ENCODE peak calls at places on chromosomes 6 and 20, in eight cellular contexts. X is activated naive CD4-positive, alpha-beta T cell; Z is HS-5; S is mesendoderm; B is aorta; F is Kasumi-1; C is M059J; I is BE2C. V is an unnamed sample.

GRCh38 chr6:8414844-8415243 is 20.5 kb downstream of the SLC35B3 start:
- DNase-seq in B (no peak), Z (no peak), X (no peak), C (no peak), S (no peak), F (no peak), I (no peak), V (no peak)

GRCh38 chr6:157769776-157770430 is 53.1 kb upstream of the SNX9 start:
- DNase-seq in S (no peak), Z (no peak), X (no peak), F (no peak), I (no peak), C (no peak), B (no peak), V (no peak)

GRCh38 chr20:63471719-63472158 is 716 bp downstream of the KCNQ2 start:
- DNase-seq in S (peak; percentile 26), I (no peak), F (no peak), Z (no peak), X (no peak), C (no peak), B (no peak), V (no peak)

GRCh38 chr6:167345960-167346359 is 21.1 kb downstream of the TTLL2 start:
- DNase-seq in X (no peak), Z (no peak), S (no peak), F (no peak), I (no peak), C (no peak), B (no peak), V (no peak)

GRCh38 chr6:7421066-7421465 is 31.5 kb downstream of the RIOK1 start:
- DNase-seq in I (no peak), B (no peak), X (no peak), S (no peak), F (no peak), Z (no peak), C (no peak), V (no peak)

GRCh38 chr6:20302702-20303251 is 90.5 kb upstream of the MBOAT1 start:
- DNase-seq in X (no peak), I (no peak), F (no peak), C (peak; percentile 65), Z (peak; percentile 22), B (no peak), S (peak; percentile 84), V (no peak)

GRCh38 chr6:14207493-14207892 is 89.9 kb downstream of the CD83 start:
- DNase-seq in B (no peak), S (no peak), X (no peak), Z (no peak), C (peak; percentile 68), I (no peak), F (no peak), V (no peak)

GRCh38 chr6:72418495-72418894 is 203.4 kb upstream of the KCNQ5 start:
- DNase-seq in C (peak; percentile 76), B (no peak), F (no peak), X (no peak), Z (peak; percentile 60), S (peak; percentile 6), I (no peak), V (no peak)

GRCh38 chr20:37935435-37935834 is 32.5 kb downstream of the VSTM2L start:
- DNase-seq in B (no peak), S (no peak), X (no peak), F (no peak), I (no peak), Z (no peak), C (peak; percentile 37), V (peak; percentile 28)

GRCh38 chr6:98827295-98828159 is 6.8 kb upstream of the POU3F2 start:
- DNase-seq in C (peak; percentile 78), S (peak; percentile 78), Z (no peak), I (no peak), F (no peak), X (no peak), B (no peak), V (peak; percentile 55)

GRCh38 chr6:80335061-80335660 is 228.7 kb downstream of the BCKDHB start:
- DNase-seq in B (no peak), F (no peak), Z (no peak), X (no peak), I (no peak), C (no peak), S (no peak), V (peak; percentile 36)

GRCh38 chr6:55395836-55396235 is 68.6 kb downstream of the GFRAL start:
- DNase-seq in F (no peak), I (no peak), X (no peak), C (peak; percentile 20), B (no peak), S (no peak), Z (no peak), V (no peak)

GRCh38 chr6:118893095-118893881 is 664 bp upstream of the ASF1A start:
- DNase-seq in I (no peak), X (no peak), S (peak; percentile 86), B (peak; percentile 58), C (peak; percentile 63), F (peak; percentile 64), Z (peak; percentile 68), V (peak; percentile 71)

GRCh38 chr6:85580878-85581267 is 12.8 kb downstream of the SNX14 start:
- DNase-seq in B (no peak), C (peak; percentile 90), Z (no peak), S (peak; percentile 80), I (peak; percentile 16), X (no peak), F (no peak), V (peak; percentile 84)

GRCh38 chr6:10800810-10801209 is 37.5 kb downstream of the MAK start:
- DNase-seq in B (no peak), S (peak; percentile 28), I (no peak), C (peak; percentile 47), Z (peak; percentile 13), X (no peak), F (no peak), V (no peak)

GRCh38 chr20:44656447-44656846 is 4.9 kb upstream of the ADA start:
- DNase-seq in F (no peak), C (no peak), Z (no peak), X (no peak), S (no peak), B (peak; percentile 1), I (no peak), V (no peak)

GRCh38 chr6:37698264-37699137 is 818 bp upstream of the MDGA1 start:
- DNase-seq in S (peak; percentile 62), B (peak; percentile 68), Z (peak; percentile 15), X (peak; percentile 17), F (peak; percentile 35), C (peak; percentile 74), I (peak; percentile 78), V (peak; percentile 16)

GRCh38 chr20:23435675-23436539 is 3.6 kb upstream of the CSTL1 start:
- DNase-seq in B (no peak), I (peak; percentile 55), F (no peak), C (no peak), X (no peak), S (no peak), Z (no peak), V (peak; percentile 29)

GRCh38 chr6:53986165-53986720 is 125.0 kb upstream of the MLIP start:
- DNase-seq in X (no peak), C (peak; percentile 75), F (peak; percentile 58), I (peak; percentile 6), S (peak; percentile 54), B (no peak), Z (peak; percentile 20), V (peak; percentile 51)

GRCh38 chr6:43074847-43075741 is 1.0 kb upstream of the PTK7 start:
- DNase-seq in B (no peak), F (no peak), S (no peak), I (no peak), Z (no peak), C (no peak), X (no peak), V (peak; percentile 59)

GRCh38 chr20:59291740-59292139 is 8.7 kb upstream of the EDN3 start:
- DNase-seq in C (peak; percentile 13), Z (no peak), I (no peak), S (no peak), F (no peak), X (no peak), B (no peak), V (no peak)

GRCh38 chr20:45911486-45912343 is at the start of gene PLTP:
- DNase-seq in F (peak; percentile 28), X (no peak), B (peak; percentile 92), Z (no peak), C (peak; percentile 82), S (peak; percentile 82), I (peak; percentile 87), V (peak; percentile 80)

GRCh38 chr20:63114006-63114692 is 101.8 kb downstream of the YTHDF1 start:
- DNase-seq in S (no peak), I (peak; percentile 6), C (no peak), Z (no peak), B (no peak), X (no peak), F (no peak), V (no peak)

V was measured in RPMI7951.